ENCODE peak calls at places on chromosome 16, in four cellular contexts. N is K562, C is HepG2, R is GM12878. K is an unnamed sample.
A peak's percentile ranks its signal among the peaks of the same experiment; 100 is the strongest.

GRCh38 chr16:14353340-14353739 is 276.7 kb downstream of the PARN start:
- DNase-seq in R (no peak), C (no peak), N (no peak), K (no peak)

GRCh38 chr16:27566417-27566816 is 16.5 kb downstream of the KATNIP start:
- DNase-seq in N (peak; percentile 60), C (no peak), R (no peak), K (no peak)

GRCh38 chr16:12062343-12063003 is 85.9 kb downstream of the SNX29 start:
- DNase-seq in N (no peak), R (no peak), C (no peak), K (no peak)

GRCh38 chr16:67878846-67879245 is 5.8 kb upstream of the NRN1L start:
- DNase-seq in C (no peak), N (no peak), R (no peak), K (no peak)

GRCh38 chr16:57245472-57246113 is 534 bp downstream of the ARL2BP start:
- DNase-seq in N (peak; percentile 51), R (no peak), C (no peak), K (peak; percentile 30)

GRCh38 chr16:50153648-50154368 is 702 bp downstream of the TENT4B start:
- DNase-seq in R (no peak), C (no peak), N (peak; percentile 47), K (peak; percentile 32)

GRCh38 chr16:50251375-50252081 is 14.8 kb upstream of the ADCY7 start:
- DNase-seq in C (no peak), N (no peak), R (no peak), K (no peak)

GRCh38 chr16:15961557-15962205 is 12.3 kb downstream of the ABCC1 start:
- DNase-seq in R (peak; percentile 49), N (no peak), C (no peak), K (no peak)

GRCh38 chr16:58056580-58056979 is 31.0 kb downstream of the MMP15 start:
- DNase-seq in C (no peak), R (no peak), N (no peak), K (no peak)

GRCh38 chr16:89599451-89599858 is 14.0 kb upstream of the DPEP1 start:
- DNase-seq in R (no peak), C (peak; percentile 69), N (peak; percentile 67), K (peak; percentile 87)

GRCh38 chr16:68247400-68247799 is 2.2 kb downstream of the PLA2G15 start:
- DNase-seq in C (no peak), R (no peak), N (no peak), K (no peak)

DNA sequence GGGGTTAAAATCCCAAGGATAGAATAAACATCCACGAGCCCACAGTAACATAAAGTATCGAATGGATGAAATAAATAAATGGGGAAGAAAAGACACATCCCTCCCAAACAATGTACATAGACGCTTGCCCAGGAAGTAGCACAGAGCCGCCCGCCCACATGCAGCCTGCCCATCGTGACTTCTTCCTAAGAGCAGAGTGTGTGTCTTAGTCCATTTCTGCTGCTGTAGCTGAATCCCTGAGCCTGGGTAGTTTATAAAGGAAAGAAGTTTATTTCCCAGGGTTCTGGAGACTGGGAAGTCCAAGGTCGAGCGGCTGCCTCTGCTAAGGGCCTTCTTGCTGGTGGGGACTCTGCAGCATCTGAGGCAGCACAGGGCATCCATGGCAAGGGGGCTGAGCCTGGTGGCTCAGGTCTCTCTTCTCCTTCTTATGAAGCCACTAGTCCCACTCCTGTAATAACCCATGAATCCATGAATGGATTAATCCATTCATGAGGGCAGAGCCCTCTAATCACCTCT is 39.4 kb upstream of the ZNF469 start:
- DNase-seq in C (no peak), R (no peak), N (no peak), K (no peak)
- TF ChIP-seq CBFB in C (no peak), R (no peak), N (no peak), K (no peak)

GRCh38 chr16:21033707-21034106 is 116.9 kb downstream of the DNAH3 start:
- DNase-seq in C (no peak), R (no peak), N (no peak), K (no peak)
- TF ChIP-seq CBFB in C (no peak), R (no peak), N (no peak), K (no peak)

GRCh38 chr16:80616362-80616761 is 75.6 kb downstream of the DYNLRB2 start:
- DNase-seq in R (no peak), C (no peak), N (no peak), K (no peak)

GRCh38 chr16:80618862-80619648 is 78.3 kb downstream of the DYNLRB2 start:
- DNase-seq in N (no peak), R (no peak), C (no peak), K (no peak)

GRCh38 chr16:80614908-80615696 is 74.3 kb downstream of the DYNLRB2 start:
- DNase-seq in N (peak; percentile 23), R (no peak), C (no peak), K (no peak)

GRCh38 chr16:80612461-80613017 is 71.7 kb downstream of the DYNLRB2 start:
- DNase-seq in N (no peak), R (no peak), C (no peak), K (no peak)

DNA sequence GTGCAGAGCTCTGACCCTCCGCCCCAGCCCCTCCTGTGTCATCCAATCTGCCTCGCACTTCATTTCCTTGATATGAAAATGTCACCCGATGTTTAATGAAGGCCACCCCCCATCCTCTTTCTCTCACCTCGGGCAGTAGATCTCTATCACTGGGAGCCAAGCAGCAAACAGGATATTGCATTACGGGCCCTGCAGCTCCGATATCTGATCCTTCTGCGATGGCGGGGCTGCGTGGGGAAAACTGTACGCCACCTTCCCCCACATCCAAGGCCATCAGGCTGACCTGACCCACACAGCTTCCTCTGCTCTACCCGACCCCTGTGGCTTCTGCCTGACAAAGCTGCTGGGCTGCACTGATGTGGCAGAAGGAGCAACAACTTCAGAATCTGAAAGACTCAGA is 75.0 kb downstream of the DYNLRB2 start:
- DNase-seq in C (no peak), N (no peak), R (no peak), K (no peak)
- TF ChIP-seq CBFB in C (no peak), N (no peak), R (no peak), K (no peak)

DNA sequence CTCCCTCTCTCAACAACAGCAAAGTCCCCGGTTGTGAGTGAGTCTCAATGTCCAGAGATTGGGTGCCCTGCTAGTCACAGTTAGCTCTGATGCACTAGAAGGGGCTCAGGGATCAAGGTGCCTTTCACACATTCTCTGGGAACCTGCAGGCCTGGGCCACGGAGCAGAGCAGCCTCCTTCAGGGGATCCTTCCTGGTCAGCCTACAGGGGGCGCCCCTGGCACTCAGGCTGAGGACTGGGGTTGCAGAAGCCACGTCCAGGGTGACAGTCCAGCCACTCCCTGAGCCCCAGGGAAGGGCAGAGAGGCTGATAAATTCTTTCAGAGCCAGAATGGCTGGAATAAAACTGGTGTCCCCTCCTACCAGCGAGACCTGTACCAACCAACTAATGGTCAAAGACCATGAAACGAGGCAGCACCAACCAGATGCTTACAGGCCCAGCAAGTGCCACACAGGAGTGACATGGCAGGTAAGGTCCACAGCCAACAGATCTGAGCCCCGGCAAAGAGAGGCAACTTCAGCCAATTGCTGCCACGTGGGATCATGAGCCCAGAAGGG is 43.5 kb downstream of the ST3GAL2 start:
- DNase-seq in R (no peak), N (peak; percentile 85), C (peak; percentile 72), K (peak; percentile 93)
- TF ChIP-seq CBFB in R (no peak), N (no peak), C (no peak), K (no peak)

GRCh38 chr16:73069581-73070262 is 21.8 kb upstream of the ZFHX3 start:
- DNase-seq in N (no peak), C (no peak), R (no peak), K (no peak)

GRCh38 chr16:73066927-73067670 is 19.2 kb upstream of the ZFHX3 start:
- DNase-seq in C (no peak), N (no peak), R (no peak), K (no peak)

GRCh38 chr16:73067671-73068545 is 20.0 kb upstream of the ZFHX3 start:
- DNase-seq in R (no peak), N (no peak), C (no peak), K (no peak)

GRCh38 chr16:73066321-73066926 is 18.5 kb upstream of the ZFHX3 start:
- DNase-seq in R (no peak), N (no peak), C (no peak), K (peak; percentile 49)

DNA sequence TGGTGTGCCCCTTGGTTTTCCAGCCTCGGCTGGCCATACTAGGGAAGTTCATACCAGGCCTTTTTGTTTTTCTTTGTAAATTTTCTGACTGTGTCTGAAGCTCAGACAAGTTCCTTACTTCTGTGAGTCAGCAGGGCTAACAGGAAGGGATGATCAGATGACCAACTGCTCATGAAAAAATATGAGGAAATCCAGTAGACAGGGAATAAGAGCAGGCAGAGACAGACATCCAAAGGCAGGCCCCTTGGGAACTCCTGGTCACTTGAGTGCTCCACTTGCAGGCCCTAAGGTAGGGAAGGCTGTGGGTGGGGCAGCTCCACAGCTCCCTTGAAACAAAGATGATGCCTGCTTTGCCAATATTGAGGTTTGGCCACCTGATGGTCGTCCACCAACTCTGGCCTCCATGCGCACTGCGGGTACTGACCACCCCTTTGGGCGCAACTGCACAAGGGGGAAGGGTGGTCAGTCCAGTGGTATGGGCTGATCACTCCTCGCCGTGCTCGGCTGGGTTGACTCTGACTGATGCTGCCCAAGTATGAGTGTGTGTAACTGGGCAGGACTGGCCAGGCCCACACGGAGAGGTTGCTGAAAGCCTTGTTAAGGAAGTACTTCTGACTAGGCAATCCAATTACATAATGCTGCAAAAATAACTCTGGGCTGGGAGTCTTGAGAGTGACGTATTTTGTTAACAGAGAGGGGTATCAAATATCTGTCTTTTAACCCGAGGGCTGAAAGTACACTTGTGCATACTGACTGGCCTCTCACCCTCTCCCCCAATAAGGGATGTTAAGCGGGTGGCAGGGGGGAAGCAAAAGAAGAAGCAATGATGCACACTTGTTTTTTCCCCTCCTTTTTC is 20.8 kb upstream of the ZFHX3 start:
- DNase-seq in N (no peak), R (no peak), C (peak; percentile 63), K (no peak)
- TF ChIP-seq CBFB in N (no peak), R (no peak), C (no peak), K (no peak)

GRCh38 chr16:53504665-53505064 is 1.7 kb upstream of the AKTIP start:
- DNase-seq in N (no peak), C (no peak), R (no peak), K (no peak)
- TF ChIP-seq CBFB in N (no peak), C (no peak), R (no peak), K (no peak)

GRCh38 chr16:694187-694862 is 4.1 kb upstream of the WDR24 start:
- DNase-seq in N (peak; percentile 46), C (no peak), R (no peak), K (peak; percentile 61)

GRCh38 chr16:693364-693763 is 3.2 kb upstream of the WDR24 start:
- DNase-seq in N (peak; percentile 9), C (no peak), R (no peak), K (no peak)

GRCh38 chr16:693766-694165 is 3.6 kb upstream of the WDR24 start:
- DNase-seq in N (no peak), R (no peak), C (no peak), K (no peak)

GRCh38 chr16:694863-695354 is 4.7 kb upstream of the WDR24 start:
- DNase-seq in R (no peak), N (no peak), C (no peak), K (no peak)

DNA sequence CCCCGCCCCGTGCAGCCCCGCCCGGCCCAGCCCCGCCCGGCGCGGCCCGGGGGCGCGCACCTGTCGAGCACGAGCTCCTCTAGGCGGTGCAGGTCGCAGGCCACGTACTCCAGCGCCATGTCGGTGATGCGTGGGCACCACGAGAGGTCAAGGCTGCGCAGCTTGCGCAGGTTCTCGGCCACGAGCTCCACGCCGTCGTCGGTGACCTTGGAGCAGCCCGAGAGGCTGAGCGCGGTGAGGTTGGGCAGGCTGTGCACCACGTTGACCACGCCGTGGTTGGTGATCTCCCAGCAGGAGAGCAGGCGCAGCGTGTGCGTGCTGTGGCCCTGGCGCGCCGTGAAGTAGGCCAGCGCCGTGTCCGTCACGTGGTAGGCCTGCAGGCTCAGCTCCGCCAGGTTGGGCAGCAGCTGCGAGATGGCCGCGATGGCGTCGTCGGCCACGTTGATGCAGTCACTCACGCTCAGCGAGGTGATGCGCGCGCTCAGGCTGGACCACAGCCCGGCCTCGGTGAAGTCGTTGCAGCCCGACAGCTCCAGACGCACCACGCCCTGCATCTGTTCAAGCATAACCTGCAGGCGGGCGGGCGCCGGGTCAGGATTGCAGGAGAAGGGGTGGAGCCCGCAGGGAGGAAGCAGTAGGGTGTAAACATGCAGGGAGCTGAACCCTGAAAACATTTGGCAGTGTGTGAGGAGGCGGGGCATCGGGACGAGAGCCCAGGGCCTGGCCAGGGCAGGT is 5.3 kb upstream of the WDR24 start:
- DNase-seq in R (no peak), C (no peak), N (peak; percentile 88), K (peak; percentile 68)
- TF ChIP-seq CBFB in R (no peak), C (no peak), N (peak; percentile 90), K (peak; percentile 74)

K was measured in WTC11.